ENCODE peak calls at places on chromosomes 12 and 14, in ten cellular contexts. L is suprapubic skin; C is uterus; B is Peyer's patch; D is mammary epithelial cell; S is right cardiac atrium; E is MM.1S; W is CD8-positive, alpha-beta memory T cell; J is heart right ventricle; T is adrenal gland. X is an unnamed sample. For H3K9me3, the result is how much of the 10 kb centered on the place peaks cover.

GRCh38 chr14:60331201-60332045 is 82.4 kb downstream of the PPM1A start:
- DNase-seq in L (no peak), D (no peak), S (peak), E (peak), T (peak), J (peak), C (peak), W (peak), B (peak), X (peak)

GRCh38 chr12:86186449-86186848 is 69.7 kb downstream of the MGAT4C start:
- DNase-seq in B (no peak), T (no peak), D (peak), L (no peak), C (no peak), W (no peak), S (no peak), J (no peak), E (no peak), X (no peak)

GRCh38 chr14:77271113-77271710 is at the start of gene NGB:
- DNase-seq in B (no peak), L (no peak), T (no peak), C (no peak), E (no peak), S (no peak), D (no peak), J (no peak), W (no peak), X (no peak)

GRCh38 chr12:57735952-57736742 is 2.4 kb downstream of the AGAP2 start:
- DNase-seq in B (peak), E (no peak), L (no peak), T (no peak), S (peak), C (peak), J (peak), W (no peak), D (peak), X (no peak)

GRCh38 chr12:96078281-96078761 is 42.9 kb upstream of the LTA4H start:
- DNase-seq in E (no peak), T (peak), S (peak), W (no peak), L (no peak), C (peak), J (peak), B (no peak), D (no peak), X (no peak)

GRCh38 chr12:132333766-132334165 is 4.4 kb upstream of the GALNT9 start:
- DNase-seq in W (no peak), S (no peak), J (no peak), E (no peak), C (no peak), T (no peak), D (no peak), L (no peak), B (no peak), X (no peak)

GRCh38 chr12:39401459-39401858 is 41.5 kb downstream of the KIF21A start:
- DNase-seq in S (no peak), W (no peak), B (no peak), J (no peak), T (no peak), L (no peak), E (no peak), C (no peak), D (no peak), X (no peak)

GRCh38 chr12:45232771-45233372 is 17.0 kb downstream of the ANO6 start:
- DNase-seq in S (no peak), J (no peak), W (no peak), B (no peak), E (no peak), L (no peak), T (peak), C (peak), D (peak), X (peak)

GRCh38 chr12:113006641-113007040 is 28.3 kb downstream of the OAS2 start:
- DNase-seq in E (no peak), W (no peak), S (no peak), L (peak), J (no peak), C (no peak), B (no peak), D (no peak), T (no peak), X (no peak)

GRCh38 chr14:90427848-90428426 is 31.1 kb downstream of the CALM1 start:
- DNase-seq in W (no peak), L (peak), D (no peak), S (no peak), B (no peak), C (no peak), T (no peak), E (no peak), J (peak), X (no peak)

GRCh38 chr12:130971871-130972588 is 18.3 kb downstream of the ADGRD1 start:
- DNase-seq in D (no peak), B (no peak), W (no peak), C (peak), E (no peak), T (no peak), S (no peak), L (peak), J (no peak), X (no peak)

GRCh38 chr12:48997719-48998496 is 1.3 kb downstream of the DDN start:
- DNase-seq in B (no peak), D (no peak), S (peak), C (no peak), T (no peak), J (peak), E (peak), W (no peak), L (no peak), X (no peak)

GRCh38 chr12:127268121-127268520 is 998.8 kb upstream of the TMEM132C start:
- DNase-seq in D (no peak), J (no peak), T (no peak), B (no peak), W (no peak), C (no peak), L (no peak), S (no peak), E (no peak), X (no peak)

GRCh38 chr14:102592969-102593840 is 756 bp downstream of the RCOR1 start:
- DNase-seq in D (peak), W (peak), S (peak), T (peak), J (peak), B (peak), L (no peak), E (peak), C (peak), X (peak)

GRCh38 chr12:123041042-123041531 is 60.6 kb downstream of the ARL6IP4 start:
- DNase-seq in W (no peak), S (no peak), C (no peak), D (no peak), J (no peak), E (no peak), B (peak), T (no peak), L (no peak), X (no peak)

GRCh38 chr14:100287202-100287997 is 18.8 kb downstream of the SLC25A29 start:
- DNase-seq in J (no peak), W (no peak), D (no peak), S (no peak), T (no peak), B (no peak), L (no peak), E (no peak), C (no peak), X (no peak)

GRCh38 chr12:6182279-6182898 is 17.8 kb upstream of the CD9 start:
- DNase-seq in T (no peak), W (no peak), B (peak), L (no peak), J (peak), C (peak), E (no peak), D (peak), S (peak), X (peak)

GRCh38 chr12:14366211-14366762 is 805 bp downstream of the ATF7IP start:
- DNase-seq in D (no peak), L (no peak), T (no peak), B (no peak), W (no peak), J (no peak), E (peak), S (no peak), C (no peak), X (peak)

GRCh38 chr14:72172597-72172996 is 240.4 kb downstream of the RGS6 start:
- DNase-seq in B (no peak), L (no peak), E (no peak), D (no peak), W (no peak), J (no peak), C (no peak), S (no peak), T (no peak), X (no peak)

GRCh38 chr12:107929436-107929835 is 154.9 kb downstream of the ASCL4 start:
- DNase-seq in J (no peak), T (peak), E (no peak), S (no peak), B (no peak), W (no peak), C (no peak), D (peak), L (no peak), X (peak)

GRCh38 chr12:92844147-92844763 is 84.8 kb downstream of the EEA1 start:
- DNase-seq in E (no peak), J (no peak), W (no peak), D (no peak), B (no peak), S (no peak), L (no peak), C (no peak), T (no peak), X (no peak)

GRCh38 chr14:54503476-54503875 is 6.2 kb upstream of the CGRRF1 start:
- DNase-seq in E (peak), T (peak), D (peak), B (no peak), L (no peak), W (no peak), J (no peak), S (no peak), C (no peak), X (no peak)

GRCh38 chr14:20460458-20461229 is 590 bp downstream of the PIP4P1 start:
- DNase-seq in S (no peak), W (peak), L (no peak), E (peak), T (no peak), B (peak), C (no peak), D (peak), J (no peak), X (peak)

GRCh38 chr12:104956870-104957301 is 1.2 kb downstream of the SLC41A2 start:
- DNase-seq in J (no peak), T (no peak), S (no peak), E (no peak), C (no peak), W (no peak), D (no peak), L (no peak), B (no peak), X (no peak)

GRCh38 chr14:55074662-55075061 is 23.2 kb downstream of the MAPK1IP1L start:
- DNase-seq in S (no peak), W (no peak), T (no peak), L (no peak), E (peak), D (no peak), C (no peak), B (no peak), J (no peak), X (no peak)

GRCh38 chr14:97218713-97219355 is 421.7 kb downstream of the VRK1 start:
- DNase-seq in L (no peak), C (no peak), E (no peak), S (peak), B (no peak), D (no peak), J (peak), W (peak), T (peak), X (no peak)

GRCh38 chr14:67952786-67953185 is 133.2 kb downstream of the RAD51B start:
- DNase-seq in L (no peak), J (no peak), B (no peak), D (no peak), S (no peak), T (no peak), W (no peak), C (no peak), E (no peak), X (no peak)

GRCh38 chr12:57085999-57086950 is 2.6 kb upstream of the NAB2 start:
- DNase-seq in S (peak), J (peak), C (peak), L (no peak), W (peak), B (peak), E (peak), D (peak), T (peak), X (no peak)

GRCh38 chr14:102711207-102711606 is 66.0 kb upstream of the TRAF3 start:
- DNase-seq in C (no peak), J (no peak), L (no peak), W (no peak), E (no peak), T (no peak), D (no peak), B (no peak), S (no peak), X (no peak)

GRCh38 chr14:51319181-51319597 is 79.1 kb downstream of the TMX1 start:
- DNase-seq in D (no peak), W (no peak), L (no peak), J (no peak), S (no peak), C (no peak), B (no peak), E (no peak), T (no peak), X (no peak)

GRCh38 chr12:123085046-123085445 is 65.8 kb downstream of the PITPNM2 start:
- DNase-seq in B (no peak), S (no peak), J (no peak), E (no peak), T (no peak), L (no peak), D (no peak), W (no peak), C (no peak), X (no peak)

GRCh38 chr14:53304726-53305381 is 151.7 kb upstream of the DDHD1 start:
- DNase-seq in S (no peak), D (no peak), W (no peak), E (no peak), B (no peak), C (no peak), T (no peak), L (no peak), J (no peak), X (no peak)

GRCh38 chr14:100901391-100902183 is 1.9 kb downstream of the RTL1 start:
- DNase-seq in T (no peak), C (no peak), S (no peak), B (no peak), E (no peak), J (no peak), W (no peak), L (peak), D (no peak), X (no peak)

GRCh38 chr12:86613306-86613705 is 357.1 kb upstream of the MGAT4C start:
- DNase-seq in L (no peak), B (no peak), J (no peak), E (no peak), W (no peak), S (no peak), T (no peak), C (no peak), D (peak), X (no peak)

GRCh38 chr14:103418508-103418818 is 33.2 kb downstream of the MARK3 start:
- DNase-seq in L (no peak), W (no peak), S (no peak), J (no peak), B (no peak), D (peak), E (peak), T (no peak), C (no peak), X (no peak)

GRCh38 chr12:18411453-18411852 is 150.1 kb downstream of the PIK3C2G start:
- DNase-seq in D (no peak), C (no peak), W (no peak), S (no peak), J (no peak), L (no peak), B (no peak), T (no peak), E (no peak), X (no peak)

GRCh38 chr14:34580381-34580780 is 40.9 kb upstream of the EAPP start:
- DNase-seq in E (no peak), J (no peak), C (peak), B (no peak), T (no peak), W (no peak), S (no peak), L (peak), D (no peak), X (no peak)

GRCh38 chr12:104166465-104166864 is 28.5 kb upstream of the NFYB start:
- DNase-seq in J (peak), T (no peak), L (no peak), B (no peak), D (no peak), W (no peak), E (no peak), C (no peak), S (no peak), X (no peak)

GRCh38 chr14:21711360-21711961 is 37.8 kb upstream of the OR4E1 start:
- DNase-seq in E (peak), T (peak), J (no peak), W (no peak), C (no peak), D (peak), L (no peak), S (no peak), B (no peak), X (peak)

GRCh38 chr12:34352098-34352497 is 329.8 kb downstream of the ALG10 start:
- DNase-seq in J (no peak), T (no peak), L (no peak), C (no peak), E (no peak), W (no peak), D (no peak), S (no peak), B (no peak), X (no peak)

GRCh38 chr12:34354239-34355200 is 332.2 kb downstream of the ALG10 start:
- DNase-seq in J (no peak), T (no peak), W (no peak), L (no peak), D (no peak), B (no peak), E (no peak), C (no peak), S (no peak), X (no peak)

GRCh38 chr12:34358198-34358597 is 335.9 kb downstream of the ALG10 start:
- DNase-seq in D (no peak), W (no peak), J (no peak), C (no peak), T (no peak), B (no peak), L (no peak), S (no peak), E (no peak), X (no peak)

GRCh38 chr12:34357791-34358190 is 335.5 kb downstream of the ALG10 start:
- DNase-seq in E (no peak), J (no peak), T (no peak), L (no peak), S (no peak), D (no peak), C (no peak), B (no peak), W (no peak), X (no peak)

DNA sequence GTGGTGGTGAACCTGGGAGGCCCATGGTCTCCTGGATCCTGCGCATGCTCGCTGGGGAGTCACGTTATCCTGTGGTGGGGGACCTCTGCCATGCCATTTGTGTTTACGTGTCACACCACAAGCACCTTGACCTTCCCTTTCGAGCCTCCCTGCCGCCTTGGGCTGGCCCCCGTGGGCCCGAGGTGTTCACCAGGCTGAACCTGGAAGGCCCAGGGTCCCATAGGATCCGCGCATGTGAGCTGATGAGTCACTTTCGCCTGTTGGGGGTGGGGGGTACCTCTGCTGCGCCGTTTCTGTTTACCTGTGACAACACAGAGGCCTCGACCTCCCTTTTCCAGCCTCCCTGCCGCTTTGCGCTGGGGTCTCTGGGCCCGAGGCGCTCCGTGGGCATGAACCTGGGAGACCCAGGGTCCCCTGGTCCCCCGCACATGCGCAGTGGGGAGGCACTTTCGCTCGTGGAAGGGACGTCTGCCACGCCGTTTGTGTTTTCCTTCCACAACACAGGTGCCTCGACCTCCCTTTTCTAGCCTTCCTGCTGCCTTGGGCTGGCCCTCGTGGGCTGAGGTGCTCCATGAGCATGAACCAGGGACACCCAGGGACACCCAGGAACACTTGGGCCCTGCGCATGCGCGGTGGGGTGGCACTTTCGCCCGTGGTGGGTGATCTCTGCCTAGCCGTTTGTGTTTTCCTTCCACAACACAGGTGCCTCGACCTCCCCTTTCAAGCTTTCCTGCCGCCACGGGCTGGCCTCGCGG is 334.1 kb downstream of the ALG10 start:
- DNase-seq in S (no peak), C (no peak), B (no peak), L (no peak), J (no peak), D (no peak), W (no peak), T (no peak), E (no peak), X (no peak)
- H3K9me3 ChIP-seq in S (under half), C (under half), B (under half), L (under half), J (under half), D (half or more), W (under half), T (under half), E (under half), X (under half)

GRCh38 chr12:4151362-4152121 is 122.0 kb upstream of the CCND2 start:
- DNase-seq in W (no peak), J (no peak), B (no peak), C (no peak), L (no peak), E (peak), S (no peak), D (no peak), T (no peak), X (no peak)
- H3K27ac ChIP-seq in W (no peak), J (no peak), B (no peak), C (no peak), L (no peak), E (peak), S (no peak), D (no peak), T (no peak), X (no peak)

GRCh38 chr14:105865266-105865903 is 339.0 kb downstream of the TMEM121 start:
- DNase-seq in D (no peak), S (no peak), L (no peak), C (peak), J (no peak), E (no peak), W (no peak), T (no peak), B (no peak), X (no peak)

GRCh38 chr14:105866841-105867321 is 340.5 kb downstream of the TMEM121 start:
- DNase-seq in W (no peak), S (peak), T (no peak), L (peak), D (no peak), B (no peak), C (peak), J (no peak), E (no peak), X (no peak)

GRCh38 chr14:105865904-105866840 is 339.8 kb downstream of the TMEM121 start:
- DNase-seq in S (peak), W (no peak), B (peak), L (peak), T (no peak), C (peak), E (no peak), J (no peak), D (no peak), X (no peak)

GRCh38 chr14:105864651-105865265 is 338.4 kb downstream of the TMEM121 start:
- DNase-seq in S (peak), W (no peak), E (no peak), B (peak), L (peak), J (no peak), C (peak), D (no peak), T (no peak), X (no peak)

DNA sequence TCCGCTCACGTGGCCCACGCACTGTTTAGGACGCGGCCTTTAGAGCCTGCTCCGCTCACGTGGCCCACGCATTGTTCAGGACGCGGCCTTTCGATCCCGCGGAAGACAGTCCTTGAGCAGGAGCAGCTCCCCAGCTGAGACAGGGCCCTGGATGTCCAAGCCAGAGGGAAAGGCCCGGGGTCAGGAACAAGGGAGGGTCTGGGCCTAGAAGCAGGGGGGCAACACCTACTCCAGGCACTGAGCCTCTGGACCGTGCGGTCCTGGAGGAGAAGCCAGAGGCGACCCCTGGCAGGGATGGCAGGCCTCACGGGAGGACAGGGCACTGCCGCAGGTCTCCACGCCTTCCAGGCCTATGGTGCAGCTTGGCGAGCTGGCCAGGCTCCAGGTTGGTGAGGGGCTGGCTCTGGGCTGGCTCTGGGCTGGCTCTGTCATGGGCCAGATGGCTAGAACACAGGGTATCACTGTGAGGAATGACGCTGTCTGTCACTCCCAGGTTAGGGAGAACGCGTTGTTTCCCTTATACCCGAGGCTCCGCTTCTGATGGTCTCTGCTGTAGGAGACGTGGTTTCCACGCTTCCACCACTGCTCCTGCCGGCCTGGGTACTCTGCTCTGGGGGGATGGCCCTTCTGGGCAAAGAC is 341.7 kb downstream of the TMEM121 start:
- DNase-seq in D (no peak), S (peak), J (no peak), T (no peak), E (no peak), L (peak), B (no peak), W (no peak), C (peak), X (no peak)
- H3K9me3 ChIP-seq in D (under half), S (under half), J (under half), T (under half), E (under half), L (under half), B (under half), W (under half), C (under half), X (under half)

GRCh38 chr14:74618078-74618952 is 6.3 kb upstream of the LTBP2 start:
- DNase-seq in C (no peak), B (peak), S (no peak), J (no peak), T (peak), W (peak), L (no peak), D (peak), E (no peak), X (peak)
- H3K27ac ChIP-seq in C (peak), B (peak), S (peak), J (peak), T (no peak), W (peak), L (no peak), D (peak), E (no peak), X (peak)

X was measured in small intestine.